ENCODE peak calls at places on chromosome 18, in six cellular contexts. Y, V, E, X, J and I are unnamed samples.

GRCh38 chr18:57466745-57467144 is 31.6 kb downstream of the ONECUT2 start:
- DNase-seq in Y (no peak), V (no peak), E (no peak), X (no peak), J (no peak), I (no peak)

GRCh38 chr18:59715966-59716369 is 18.7 kb upstream of the CCBE1 start:
- DNase-seq in Y (no peak), V (no peak), E (no peak), X (peak), J (peak), I (no peak)

GRCh38 chr18:6614952-6615351 is 114.6 kb upstream of the ARHGAP28 start:
- DNase-seq in Y (no peak), V (no peak), E (no peak), X (no peak), J (no peak), I (no peak)

GRCh38 chr18:41940506-41941215 is 14.4 kb upstream of the PIK3C3 start:
- DNase-seq in Y (no peak), V (no peak), E (no peak), X (no peak), J (peak), I (no peak)

GRCh38 chr18:52670903-52671302 is 330.9 kb downstream of the DCC start:
- DNase-seq in Y (peak), V (no peak), E (no peak), X (no peak), J (peak), I (no peak)

GRCh38 chr18:61738488-61738887 is 154.3 kb downstream of the RNF152 start:
- DNase-seq in Y (no peak), V (peak), E (peak), X (peak), J (peak), I (peak)

GRCh38 chr18:32612651-32613050 is 142.0 kb upstream of the GAREM1 start:
- DNase-seq in Y (no peak), V (no peak), E (no peak), X (no peak), J (no peak), I (no peak)

GRCh38 chr18:12256946-12257345 is 2.8 kb downstream of the CIDEA start:
- DNase-seq in Y (no peak), V (no peak), E (no peak), X (no peak), J (no peak), I (no peak)

GRCh38 chr18:59898609-59899297 is 1.0 kb upstream of the PMAIP1 start:
- DNase-seq in Y (no peak), V (no peak), E (no peak), X (no peak), J (no peak), I (no peak)

GRCh38 chr18:66495844-66496243 is 108.0 kb downstream of the CDH19 start:
- DNase-seq in Y (peak), V (peak), E (no peak), X (peak), J (no peak), I (peak)

GRCh38 chr18:58005885-58006523 is 38.0 kb upstream of the NEDD4L start:
- DNase-seq in Y (no peak), V (no peak), E (no peak), X (no peak), J (peak), I (no peak)

GRCh38 chr18:79926715-79927596 is 24.5 kb downstream of the SLC66A2 start:
- DNase-seq in Y (no peak), V (no peak), E (peak), X (peak), J (no peak), I (no peak)

GRCh38 chr18:8841781-8842485 is 136.6 kb downstream of the MTCL1 start:
- DNase-seq in Y (no peak), V (no peak), E (no peak), X (no peak), J (peak), I (no peak)

GRCh38 chr18:50475538-50476193 is 84.2 kb upstream of the MAPK4 start:
- DNase-seq in Y (peak), V (no peak), E (no peak), X (no peak), J (no peak), I (no peak)

GRCh38 chr18:52991246-52991645 is 651.2 kb downstream of the DCC start:
- DNase-seq in Y (no peak), V (no peak), E (no peak), X (no peak), J (no peak), I (no peak)

GRCh38 chr18:75811156-75811555 is 383.7 kb upstream of the SMIM21 start:
- DNase-seq in Y (no peak), V (no peak), E (no peak), X (no peak), J (no peak), I (no peak)

GRCh38 chr18:52348209-52348608 is 8.2 kb downstream of the DCC start:
- DNase-seq in Y (peak), V (no peak), E (no peak), X (no peak), J (no peak), I (peak)

GRCh38 chr18:37258819-37259218 is 306.8 kb downstream of the CELF4 start:
- DNase-seq in Y (no peak), V (no peak), E (no peak), X (no peak), J (no peak), I (no peak)

GRCh38 chr18:46067431-46068007 is 4.5 kb downstream of the PSTPIP2 start:
- DNase-seq in Y (peak), V (no peak), E (no peak), X (no peak), J (peak), I (peak)

GRCh38 chr18:34929336-34929780 is 111.9 kb upstream of the MAPRE2 start:
- DNase-seq in Y (peak), V (no peak), E (no peak), X (no peak), J (peak), I (no peak)

GRCh38 chr18:10997885-10998284 is 151.5 kb downstream of the PIEZO2 start:
- DNase-seq in Y (no peak), V (no peak), E (no peak), X (no peak), J (no peak), I (no peak)
- TF ChIP-seq POLR2A in Y (no peak), V (no peak), E (no peak), X (no peak), J (no peak), I (no peak)

GRCh38 chr18:14922031-14922430 is 174.1 kb downstream of the ANKRD30B start:
- DNase-seq in Y (no peak), V (no peak), E (no peak), X (no peak), J (no peak), I (no peak)

GRCh38 chr18:14919666-14920065 is 171.7 kb downstream of the ANKRD30B start:
- DNase-seq in Y (peak), V (no peak), E (no peak), X (no peak), J (no peak), I (no peak)

GRCh38 chr18:14921547-14921946 is 173.6 kb downstream of the ANKRD30B start:
- DNase-seq in Y (no peak), V (no peak), E (no peak), X (no peak), J (no peak), I (no peak)

GRCh38 chr18:14922965-14923565 is 175.1 kb downstream of the ANKRD30B start:
- DNase-seq in Y (no peak), V (no peak), E (no peak), X (no peak), J (no peak), I (no peak)

DNA sequence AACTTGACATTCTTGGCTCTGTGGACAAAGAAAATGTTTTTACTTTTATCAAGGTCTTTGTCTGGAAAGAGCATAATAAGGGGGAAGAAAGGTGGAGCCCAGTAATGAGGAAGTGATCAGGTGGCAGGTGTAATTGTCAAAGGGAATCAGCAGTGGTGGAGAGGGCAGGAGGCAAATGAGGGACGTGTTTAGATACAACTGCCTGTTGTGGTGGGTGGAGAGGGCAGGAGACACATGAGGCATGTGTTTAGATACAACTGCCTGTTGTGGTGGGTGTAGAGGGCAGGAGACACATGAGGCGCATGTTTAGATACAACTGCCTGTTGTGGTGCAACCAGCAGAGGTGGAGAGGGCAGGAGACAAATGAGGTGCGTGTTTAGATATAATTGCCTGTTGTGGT is 173.0 kb downstream of the ANKRD30B start:
- DNase-seq in Y (no peak), V (no peak), E (no peak), X (no peak), J (no peak), I (no peak)
- TF ChIP-seq POLR2A in Y (no peak), V (no peak), E (no peak), X (no peak), J (no peak), I (no peak)

GRCh38 chr18:48194787-48195186 is 214.4 kb downstream of the ZBTB7C start:
- DNase-seq in Y (no peak), V (no peak), E (no peak), X (no peak), J (no peak), I (no peak)
- TF ChIP-seq POLR2A in Y (no peak), V (no peak), E (no peak), X (no peak), J (no peak), I (no peak)

DNA sequence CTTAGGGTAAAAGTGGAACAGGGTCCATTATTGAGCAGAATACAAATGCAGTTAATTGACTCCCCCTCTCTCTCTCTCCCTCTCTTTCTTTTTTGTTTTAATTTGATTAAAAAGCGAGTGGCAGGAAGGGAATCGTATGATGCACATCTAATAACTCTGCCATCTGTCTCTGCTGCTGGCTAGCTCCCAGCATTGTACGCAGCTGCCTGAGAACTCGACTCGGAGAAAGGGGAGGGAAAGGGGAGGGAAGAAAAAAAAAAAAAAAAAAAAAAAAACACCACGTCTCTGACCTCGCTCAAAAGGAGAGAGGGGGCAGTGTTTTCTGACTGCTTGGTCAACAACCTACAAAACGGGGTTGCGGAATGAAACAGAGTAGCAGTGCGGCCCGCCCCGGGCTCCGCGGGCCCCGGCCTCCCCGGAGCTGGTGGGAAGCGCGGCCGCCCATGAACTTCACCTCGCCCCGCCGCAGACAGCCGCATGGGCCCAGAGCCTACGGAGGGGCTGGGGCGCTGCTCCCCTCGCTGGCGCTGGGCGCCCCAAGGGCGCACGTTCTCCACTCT is 265.7 kb downstream of the TCF4 start:
- DNase-seq in Y (no peak), V (peak), E (peak), X (peak), J (peak), I (peak)
- TF ChIP-seq POLR2A in Y (no peak), V (peak), E (peak), X (peak), J (peak), I (no peak)

GRCh38 chr18:78376036-78376435 is 603.6 kb upstream of the SALL3 start:
- DNase-seq in Y (no peak), V (no peak), E (no peak), X (no peak), J (no peak), I (no peak)

GRCh38 chr18:78378983-78379382 is 600.6 kb upstream of the SALL3 start:
- DNase-seq in Y (no peak), V (no peak), E (no peak), X (no peak), J (no peak), I (no peak)

DNA sequence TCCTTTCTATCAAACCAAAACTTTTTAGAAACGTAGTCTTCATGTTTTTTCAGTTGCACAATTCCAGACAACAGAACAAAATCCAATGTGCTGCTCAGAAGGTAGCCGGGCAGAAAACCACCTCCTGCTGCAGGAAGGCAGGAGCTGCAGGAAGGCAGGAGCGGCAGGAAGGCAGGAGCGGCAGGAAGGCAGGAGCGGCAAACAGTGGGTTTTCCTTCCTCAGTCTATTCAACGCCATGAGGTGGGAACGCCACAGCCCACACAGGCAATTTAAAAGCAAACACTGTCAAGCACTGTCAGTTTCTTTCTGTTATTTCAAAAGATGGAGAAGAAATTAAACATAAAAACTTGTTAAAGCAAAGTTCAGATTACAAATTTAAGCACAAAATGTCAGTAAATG is 601.2 kb upstream of the SALL3 start:
- DNase-seq in Y (no peak), V (no peak), E (no peak), X (no peak), J (no peak), I (no peak)
- TF ChIP-seq POLR2A in Y (no peak), V (no peak), E (no peak), X (no peak), J (no peak), I (no peak)